ENCODE peak calls at places on chromosome 12, in nine cellular contexts. J, N, O, H, F, I, T, X and R are unnamed samples.

GRCh38 chr12:110780448-110780847 is 37.8 kb upstream of the PPP1CC start:
- DNase-seq in J (no peak), N (no peak), O (no peak), H (no peak), F (no peak), I (no peak), T (no peak), X (no peak), R (no peak)

GRCh38 chr12:101086490-101086889 is 123.5 kb downstream of the SLC5A8 start:
- DNase-seq in J (no peak), N (no peak), O (peak), H (no peak), F (no peak), I (no peak), T (no peak), X (no peak), R (no peak)

GRCh38 chr12:1918081-1918874 is at the start of gene CACNA2D4:
- DNase-seq in J (peak), N (no peak), O (no peak), H (no peak), F (no peak), I (no peak), T (no peak), X (no peak), R (peak)

GRCh38 chr12:40907115-40907521 is 214.9 kb downstream of the CNTN1 start:
- DNase-seq in J (no peak), N (peak), O (peak), H (no peak), F (no peak), I (no peak), T (peak), X (no peak), R (no peak)

GRCh38 chr12:120342156-120342555 is 14.6 kb upstream of the PLA2G1B start:
- DNase-seq in J (no peak), N (no peak), O (no peak), H (no peak), F (no peak), I (peak), T (no peak), X (no peak), R (no peak)

GRCh38 chr12:49824886-49825285 is 3.3 kb downstream of the NCKAP5L start:
- DNase-seq in J (peak), N (no peak), O (peak), H (no peak), F (no peak), I (no peak), T (no peak), X (no peak), R (no peak)

GRCh38 chr12:42017036-42017435 is 127.6 kb downstream of the GXYLT1 start:
- DNase-seq in J (no peak), N (no peak), O (no peak), H (no peak), F (no peak), I (no peak), T (no peak), X (no peak), R (no peak)

GRCh38 chr12:86837246-86837645 is 581.1 kb upstream of the MGAT4C start:
- DNase-seq in J (no peak), N (no peak), O (no peak), H (no peak), F (no peak), I (no peak), T (no peak), X (no peak), R (no peak)

GRCh38 chr12:98935847-98936246 is 290.8 kb downstream of the APAF1 start:
- DNase-seq in J (no peak), N (no peak), O (no peak), H (no peak), F (no peak), I (no peak), T (no peak), X (no peak), R (no peak)

GRCh38 chr12:94609917-94610443 is 40.4 kb downstream of the TMCC3 start:
- DNase-seq in J (no peak), N (no peak), O (no peak), H (no peak), F (no peak), I (no peak), T (no peak), X (no peak), R (no peak)

GRCh38 chr12:48999371-49000131 is at the start of gene DDN:
- DNase-seq in J (no peak), N (no peak), O (peak), H (no peak), F (no peak), I (no peak), T (no peak), X (peak), R (no peak)

GRCh38 chr12:119683413-119683812 is 15.5 kb downstream of the PRKAB1 start:
- DNase-seq in J (no peak), N (no peak), O (peak), H (no peak), F (no peak), I (no peak), T (no peak), X (no peak), R (no peak)

GRCh38 chr12:124524231-124524925 is 43.0 kb downstream of the NCOR2 start:
- DNase-seq in J (no peak), N (peak), O (peak), H (no peak), F (no peak), I (no peak), T (no peak), X (no peak), R (no peak)

GRCh38 chr12:49961111-49961922 is at the start of gene AQP5:
- DNase-seq in J (no peak), N (no peak), O (no peak), H (no peak), F (no peak), I (peak), T (no peak), X (no peak), R (no peak)

DNA sequence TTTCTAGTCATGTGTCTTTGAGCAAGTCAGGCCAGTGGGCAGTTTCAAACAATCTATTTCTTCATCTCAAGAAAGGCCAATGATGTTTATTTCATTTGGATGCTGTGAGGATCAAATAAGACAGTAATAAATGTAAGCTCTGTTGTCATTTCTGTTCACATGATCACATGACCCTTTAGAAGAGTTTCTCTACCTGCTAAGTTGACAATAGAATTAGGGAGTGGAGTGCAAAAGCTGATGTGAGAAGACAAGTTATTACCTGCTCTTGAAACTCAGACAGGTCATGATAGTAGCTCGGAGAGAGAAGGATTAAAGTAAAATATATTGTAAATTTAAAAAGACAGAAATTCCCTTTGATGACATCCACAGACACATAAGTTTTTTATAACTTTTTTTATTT is 37.3 kb upstream of the DCN start:
- DNase-seq in J (no peak), N (no peak), O (no peak), H (no peak), F (no peak), I (no peak), T (no peak), X (no peak), R (no peak)
- TF ChIP-seq POLR2A in J (no peak), N (no peak), O (no peak), H (no peak), F (no peak), I (no peak), T (no peak), X (no peak), R (no peak)

GRCh38 chr12:56151672-56152131 is 685 bp upstream of the MYL6B start:
- DNase-seq in J (no peak), N (peak), O (no peak), H (no peak), F (no peak), I (peak), T (no peak), X (peak), R (peak)

GRCh38 chr12:56150563-56150962 is 1.8 kb upstream of the MYL6B start:
- DNase-seq in J (no peak), N (no peak), O (peak), H (no peak), F (no peak), I (no peak), T (no peak), X (no peak), R (no peak)

GRCh38 chr12:56153291-56154065 is 1.1 kb downstream of the MYL6B start:
- DNase-seq in J (no peak), N (no peak), O (no peak), H (no peak), F (no peak), I (no peak), T (no peak), X (no peak), R (no peak)

GRCh38 chr12:56152756-56153137 is 360 bp downstream of the MYL6B start:
- DNase-seq in J (no peak), N (no peak), O (no peak), H (no peak), F (no peak), I (no peak), T (no peak), X (no peak), R (no peak)

DNA sequence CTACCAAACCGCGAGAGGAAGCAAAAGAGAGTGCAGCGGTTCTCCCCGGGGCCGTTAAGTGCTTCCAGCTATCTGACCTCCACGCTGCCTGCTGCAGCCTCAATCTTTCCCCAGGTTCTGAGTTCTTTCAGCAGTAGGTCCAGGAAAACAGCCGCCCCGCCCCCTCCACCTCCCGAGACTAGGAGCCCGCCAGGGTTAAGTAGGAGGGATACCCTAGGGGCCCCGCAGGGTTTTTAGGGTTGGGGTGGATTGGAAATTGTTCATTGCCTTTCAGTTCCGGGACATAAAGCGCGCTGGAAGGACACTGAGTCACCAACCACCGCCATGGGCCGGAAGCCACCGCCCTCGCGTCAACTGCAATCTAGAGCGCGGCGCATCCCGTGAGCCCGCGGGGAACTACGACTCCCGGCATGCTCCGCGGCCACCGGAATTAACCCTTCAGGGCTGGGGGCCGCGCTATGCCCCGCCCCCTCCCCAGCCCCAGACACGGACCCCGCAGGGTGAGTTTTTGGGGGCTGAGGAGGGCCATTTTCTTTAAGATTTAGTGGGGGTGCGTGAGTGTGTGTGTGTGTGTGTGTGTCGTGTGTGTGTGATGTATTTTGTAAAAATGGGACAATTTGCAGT is at the start of gene MYL6B:
- DNase-seq in J (peak), N (peak), O (peak), H (peak), F (peak), I (peak), T (peak), X (peak), R (peak)
- TF ChIP-seq POLR2A in J (no peak), N (peak), O (no peak), H (peak), F (peak), I (no peak), T (peak), X (peak), R (no peak)

DNA sequence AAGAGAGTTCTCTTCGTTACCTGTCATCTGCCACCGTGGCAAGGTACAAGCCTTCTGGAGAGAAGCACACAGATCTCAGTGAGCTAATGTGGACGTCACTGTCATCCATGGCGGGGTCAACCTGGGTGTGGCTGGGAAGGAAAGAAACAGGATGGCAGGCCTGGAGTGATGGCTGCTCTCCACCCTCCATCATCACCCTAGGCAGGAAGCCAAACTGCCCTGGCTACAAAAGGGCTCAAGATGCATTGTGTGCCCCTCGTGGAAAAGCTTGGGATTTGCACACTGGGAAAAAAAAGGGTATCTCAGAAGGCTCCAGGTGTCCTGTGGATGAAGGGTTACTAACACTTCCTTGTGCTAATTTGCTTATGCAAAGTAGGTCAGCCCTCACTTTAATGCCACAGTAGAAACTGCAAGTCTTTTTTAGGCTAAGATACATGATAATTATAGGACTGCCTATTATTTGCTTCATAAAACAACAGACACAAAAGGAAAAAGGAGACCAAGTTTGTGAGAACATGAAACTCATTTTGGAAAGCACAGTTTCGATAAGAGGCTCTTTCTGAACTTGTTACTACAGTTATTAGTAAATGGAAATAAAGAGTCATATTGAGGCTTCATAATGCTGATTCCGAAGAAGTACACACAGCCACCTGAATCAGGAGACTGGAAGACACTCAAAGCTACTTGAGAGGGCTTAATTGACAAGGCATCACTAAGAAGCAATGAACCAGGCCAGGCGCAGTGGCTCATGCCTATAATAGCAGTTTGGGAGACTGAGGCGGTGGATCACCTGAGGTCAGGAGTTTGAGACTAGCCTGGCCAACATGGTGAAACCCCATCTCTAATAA is 18.9 kb downstream of the RFC5 start:
- DNase-seq in J (no peak), N (no peak), O (peak), H (no peak), F (no peak), I (no peak), T (peak), X (no peak), R (no peak)
- TF ChIP-seq POLR2A in J (no peak), N (no peak), O (no peak), H (no peak), F (no peak), I (no peak), T (peak), X (no peak), R (no peak)

GRCh38 chr12:51219345-51219744 is 1.5 kb upstream of the POU6F1 start:
- DNase-seq in J (no peak), N (no peak), O (no peak), H (no peak), F (no peak), I (no peak), T (no peak), X (no peak), R (no peak)

GRCh38 chr12:51216652-51217051 is 1.2 kb downstream of the POU6F1 start:
- DNase-seq in J (no peak), N (no peak), O (no peak), H (no peak), F (no peak), I (no peak), T (no peak), X (peak), R (no peak)

GRCh38 chr12:51218607-51219161 is 822 bp upstream of the POU6F1 start:
- DNase-seq in J (no peak), N (no peak), O (no peak), H (no peak), F (no peak), I (no peak), T (no peak), X (peak), R (no peak)

GRCh38 chr12:51217133-51217967 is 512 bp downstream of the POU6F1 start:
- DNase-seq in J (peak), N (peak), O (no peak), H (no peak), F (peak), I (peak), T (no peak), X (peak), R (peak)

GRCh38 chr12:51217968-51218606 is at the start of gene POU6F1:
- DNase-seq in J (peak), N (peak), O (peak), H (no peak), F (peak), I (peak), T (peak), X (peak), R (peak)
- TF ChIP-seq POLR2A in J (peak), N (peak), O (peak), H (no peak), F (peak), I (peak), T (peak), X (peak), R (no peak)

GRCh38 chr12:54337280-54337842 is 12.4 kb downstream of the COPZ1 start:
- DNase-seq in J (no peak), N (no peak), O (no peak), H (no peak), F (peak), I (no peak), T (no peak), X (no peak), R (no peak)
- TF ChIP-seq POLR2A in J (no peak), N (no peak), O (no peak), H (no peak), F (no peak), I (no peak), T (no peak), X (no peak), R (no peak)